ENCODE peak calls at places on chromosomes 11 and 22, in six cellular contexts. X is tibial artery; B is CD4-positive, alpha-beta T cell; F is mammary epithelial cell; U is left lung; N is right lobe of liver. S is an unnamed sample.

GRCh38 chr22:31917227-31917921 is 27.0 kb upstream of the YWHAH start:
- DNase-seq in B (no peak), U (peak; percentile 79), F (no peak), X (peak; percentile 46), N (no peak), S (no peak)

GRCh38 chr11:69449320-69450063 is 32.0 kb upstream of the LINC01488 start:
- DNase-seq in U (peak; percentile 82), F (no peak), N (peak; percentile 71), X (peak; percentile 62), B (no peak), S (no peak)

GRCh38 chr11:38256436-38256835 is 1658.4 kb upstream of the RAG2 start:
- DNase-seq in F (no peak), B (no peak), U (no peak), N (no peak), X (no peak), S (no peak)

GRCh38 chr11:120690406-120690805 is 178.9 kb downstream of the GRIK4 start:
- DNase-seq in N (no peak), B (no peak), F (no peak), X (no peak), U (no peak), S (no peak)

GRCh38 chr11:118149493-118149892 is 3.1 kb downstream of the SCN4B start:
- DNase-seq in B (no peak), X (no peak), N (no peak), U (no peak), F (no peak), S (no peak)

GRCh38 chr22:50282361-50283144 is 12.4 kb upstream of the MAPK11 start:
- DNase-seq in U (no peak), F (peak; percentile 95), X (no peak), N (no peak), B (no peak), S (no peak)

GRCh38 chr11:73359930-73360742 is 16.1 kb upstream of the RELT start:
- DNase-seq in B (no peak), F (no peak), X (no peak), U (no peak), N (no peak), S (no peak)

GRCh38 chr11:119616586-119617342 is 112.2 kb downstream of the NECTIN1 start:
- DNase-seq in X (no peak), B (no peak), F (no peak), N (no peak), U (peak; percentile 54), S (no peak)

GRCh38 chr11:403761-404431 is 9.9 kb downstream of the PKP3 start:
- DNase-seq in N (peak; percentile 53), X (no peak), F (no peak), U (peak; percentile 81), B (no peak), S (no peak)

GRCh38 chr11:3154001-3154599 is 11.0 kb downstream of the OSBPL5 start:
- DNase-seq in B (no peak), U (peak; percentile 85), F (no peak), N (peak; percentile 58), X (no peak), S (no peak)

GRCh38 chr11:86459682-86460460 is 85.2 kb downstream of the CCDC81 start:
- DNase-seq in U (no peak), B (no peak), N (no peak), F (peak; percentile 84), X (peak; percentile 45), S (no peak)

GRCh38 chr11:69642549-69642912 is 1.6 kb downstream of the CCND1 start:
- DNase-seq in X (no peak), B (no peak), U (peak; percentile 82), F (no peak), N (peak; percentile 71), S (no peak)

GRCh38 chr11:133713406-133713805 is 131.9 kb downstream of the SPATA19 start:
- DNase-seq in U (no peak), N (no peak), B (no peak), X (no peak), F (no peak), S (no peak)

GRCh38 chr11:133712235-133712634 is 133.1 kb downstream of the SPATA19 start:
- DNase-seq in F (no peak), X (no peak), N (no peak), B (no peak), U (no peak), S (no peak)

GRCh38 chr11:133711545-133711944 is 133.8 kb downstream of the SPATA19 start:
- DNase-seq in U (no peak), B (no peak), X (no peak), N (no peak), F (no peak), S (no peak)

GRCh38 chr11:133713844-133714243 is 131.5 kb downstream of the SPATA19 start:
- DNase-seq in B (no peak), N (no peak), X (no peak), F (no peak), U (no peak), S (no peak)

GRCh38 chr11:133714471-133715375 is 130.6 kb downstream of the SPATA19 start:
- DNase-seq in N (no peak), U (no peak), F (no peak), B (no peak), X (no peak), S (no peak)
- H3K9me3 ChIP-seq in N (no peaks in the 10 kb centered on the region), U (no peaks in the 10 kb centered on the region), F (peaks cover 31% of the 10 kb centered on the region), B (no peaks in the 10 kb centered on the region), X (no peaks in the 10 kb centered on the region), S (no peaks in the 10 kb centered on the region)

DNA sequence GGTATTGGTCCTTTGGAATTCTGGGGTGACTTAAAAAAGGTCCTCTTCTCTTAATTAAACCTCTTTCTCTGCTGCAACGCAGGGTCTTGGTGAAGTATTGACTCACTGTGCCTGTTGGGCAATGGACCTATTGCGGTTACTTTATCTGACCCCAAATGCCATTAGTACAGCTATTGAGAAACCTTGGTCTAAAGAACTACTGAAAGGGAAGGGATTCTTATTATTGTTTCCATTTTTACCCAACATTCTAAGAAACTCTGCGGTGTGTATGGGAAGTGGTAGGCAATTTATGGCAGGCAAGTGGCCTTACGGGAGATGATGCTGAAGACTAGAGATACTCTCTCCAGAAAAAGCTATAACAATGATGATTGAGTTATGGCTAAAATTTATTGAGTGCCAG is 12.5 kb downstream of the SLC6A5 start:
- DNase-seq in U (no peak), B (no peak), X (no peak), F (no peak), N (no peak), S (no peak)
- H3K9me3 ChIP-seq in U (no peaks in the 10 kb centered on the region), B (no peaks in the 10 kb centered on the region), X (no peaks in the 10 kb centered on the region), F (no peaks in the 10 kb centered on the region), N (no peaks in the 10 kb centered on the region), S (no peaks in the 10 kb centered on the region)

DNA sequence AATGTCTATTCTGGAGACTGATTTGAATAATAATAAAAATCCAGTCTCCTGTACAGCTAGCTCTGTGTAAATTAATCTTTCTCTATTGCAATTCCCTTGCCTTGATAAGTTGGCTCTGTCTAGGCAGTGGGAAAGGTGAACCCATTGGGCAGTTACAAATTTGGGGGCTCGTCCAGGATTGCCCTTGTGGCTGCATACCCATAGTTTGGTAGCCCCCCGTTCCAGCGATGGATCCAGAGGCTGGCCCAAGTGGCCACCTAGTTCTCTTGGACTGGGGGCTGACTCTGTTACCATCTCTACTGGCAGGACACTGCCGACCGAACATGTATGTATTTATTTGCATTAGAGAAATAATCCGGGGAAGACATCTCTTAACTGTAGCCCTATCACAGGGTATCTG is 326.2 kb upstream of the PDGFD start:
- DNase-seq in B (no peak), X (no peak), F (no peak), N (no peak), U (peak; percentile 29), S (no peak)
- H3K9me3 ChIP-seq in B (peaks cover 19% of the 10 kb centered on the region), X (peaks cover 14% of the 10 kb centered on the region), F (no peaks in the 10 kb centered on the region), N (no peaks in the 10 kb centered on the region), U (peaks cover 58% of the 10 kb centered on the region), S (no peaks in the 10 kb centered on the region)

DNA sequence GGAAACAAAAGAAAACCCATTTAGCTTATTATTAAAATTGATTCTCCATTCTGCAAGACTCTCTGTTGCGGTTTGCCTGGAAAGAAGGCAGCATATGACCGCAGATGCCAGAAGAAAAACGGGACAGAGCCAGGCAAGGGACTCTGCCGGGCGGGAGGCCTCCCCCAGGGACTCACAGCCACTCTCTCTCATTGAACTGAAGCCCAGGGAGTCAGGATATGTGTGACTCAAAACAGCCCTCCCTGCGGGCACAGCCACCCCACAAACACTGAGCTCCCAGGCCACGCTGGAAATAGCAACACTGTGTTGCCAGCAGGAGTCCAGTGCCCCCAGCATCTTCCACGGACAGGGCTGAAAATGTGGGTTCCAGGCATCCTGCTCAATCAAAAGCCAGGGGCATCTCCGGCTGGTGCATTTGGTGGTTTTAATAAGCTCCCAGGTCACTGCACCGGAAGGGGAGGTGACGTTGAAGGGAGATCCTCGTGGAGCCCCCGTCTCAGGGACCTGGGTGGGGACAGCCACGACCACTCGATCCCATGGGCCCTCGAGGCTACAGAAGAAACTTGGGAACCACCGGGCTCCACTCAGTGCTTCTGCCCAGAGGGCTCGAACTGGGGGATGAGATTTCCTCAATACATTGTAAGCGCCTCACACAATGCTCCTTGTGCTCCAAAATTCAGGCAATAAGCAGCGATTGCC is 624.5 kb downstream of the TBC1D22A start:
- DNase-seq in B (no peak), X (no peak), U (peak; percentile 49), N (peak; percentile 39), F (no peak), S (no peak)
- H3K9me3 ChIP-seq in B (no peaks in the 10 kb centered on the region), X (no peaks in the 10 kb centered on the region), U (no peaks in the 10 kb centered on the region), N (no peaks in the 10 kb centered on the region), F (peaks cover 57% of the 10 kb centered on the region), S (no peaks in the 10 kb centered on the region)

GRCh38 chr11:127639916-127640315 is 639.3 kb upstream of the KIRREL3 start:
- DNase-seq in N (no peak), B (no peak), U (no peak), F (peak; percentile 7), X (no peak), S (no peak)

GRCh38 chr11:127644366-127644765 is 643.8 kb upstream of the KIRREL3 start:
- DNase-seq in X (no peak), U (no peak), B (no peak), F (no peak), N (no peak), S (no peak)

GRCh38 chr11:127640822-127641485 is 640.4 kb upstream of the KIRREL3 start:
- DNase-seq in N (no peak), B (no peak), F (peak; percentile 43), X (no peak), U (no peak), S (no peak)

GRCh38 chr11:127648604-127649003 is 648.0 kb upstream of the KIRREL3 start:
- DNase-seq in N (no peak), F (no peak), B (no peak), X (no peak), U (no peak), S (no peak)

GRCh38 chr11:127643659-127644058 is 643.1 kb upstream of the KIRREL3 start:
- DNase-seq in U (no peak), X (no peak), N (no peak), B (no peak), F (no peak), S (no peak)
- H3K9me3 ChIP-seq in U (no peaks in the 10 kb centered on the region), X (no peaks in the 10 kb centered on the region), N (no peaks in the 10 kb centered on the region), B (no peaks in the 10 kb centered on the region), F (no peaks in the 10 kb centered on the region), S (no peaks in the 10 kb centered on the region)

DNA sequence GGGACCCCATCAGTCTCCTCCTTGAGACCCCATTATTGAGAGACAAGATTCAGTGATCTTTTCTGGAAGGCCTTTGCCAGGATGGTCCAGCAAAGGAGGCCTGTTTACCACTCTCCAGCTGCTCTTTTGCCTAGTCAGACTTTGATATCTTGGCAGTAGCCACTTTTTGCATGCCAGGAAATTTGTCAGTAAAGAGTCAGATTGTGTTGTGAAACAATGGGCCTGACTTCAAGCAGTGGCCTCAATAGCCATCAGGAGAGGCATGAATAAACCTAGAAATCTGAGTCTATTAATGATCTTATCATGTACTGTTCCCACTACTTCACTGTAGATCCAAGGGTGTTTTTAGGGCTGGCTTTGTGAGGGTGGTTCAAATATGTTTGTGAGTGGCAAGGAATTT is 479.4 kb downstream of the JRKL start:
- DNase-seq in F (peak; percentile 20), B (no peak), N (no peak), X (no peak), U (no peak), S (no peak)
- H3K9me3 ChIP-seq in F (no peaks in the 10 kb centered on the region), B (no peaks in the 10 kb centered on the region), N (no peaks in the 10 kb centered on the region), X (no peaks in the 10 kb centered on the region), U (no peaks in the 10 kb centered on the region), S (peaks cover 3% of the 10 kb centered on the region)

S was measured in T-helper 17 cell.